ENCODE peak calls at places on chromosomes 1 and 21, in eight cellular contexts. D is endothelial cell; J is tibial nerve; U is cardiac fibroblast; N is activated T-cell treated with anti-CD3 and anti-CD28 coated beads for 24 hours; I is GM12865; A is activated T-helper 1 cell treated with anti-CD3 and anti-CD28 coated beads, Interleukin-2, amount 50 U/mL, for 16 hours; C is mesenteric fat pad. G is an unnamed sample.

GRCh38 chr21:45363921-45364463 is 41.0 kb upstream of the COL18A1 start:
- DNase-seq in D (no peak), J (peak), U (peak), N (peak), I (peak), A (no peak), C (no peak), G (no peak)

GRCh38 chr21:39660191-39660590 is 47.5 kb downstream of the B3GALT5 start:
- DNase-seq in D (no peak), J (no peak), U (no peak), N (no peak), I (no peak), A (no peak), C (no peak), G (no peak)

GRCh38 chr1:203204776-203205175 is 18.3 kb upstream of the CHI3L1 start:
- DNase-seq in D (no peak), J (no peak), U (no peak), N (no peak), I (no peak), A (no peak), C (peak), G (no peak)

GRCh38 chr1:22104865-22105437 is 37.9 kb downstream of the WNT4 start:
- DNase-seq in D (no peak), J (no peak), U (no peak), N (peak), I (peak), A (no peak), C (no peak), G (no peak)

GRCh38 chr1:226444901-226445300 is 37.0 kb upstream of the PARP1 start:
- DNase-seq in D (no peak), J (no peak), U (no peak), N (peak), I (peak), A (peak), C (peak), G (no peak)

GRCh38 chr1:59759156-59759925 is 55.4 kb upstream of the HOOK1 start:
- DNase-seq in D (peak), J (peak), U (peak), N (peak), I (peak), A (peak), C (peak), G (peak)

GRCh38 chr1:183281039-183281438 is 95.0 kb downstream of the LAMC2 start:
- DNase-seq in D (no peak), J (peak), U (peak), N (no peak), I (no peak), A (no peak), C (no peak), G (no peak)

GRCh38 chr1:65832296-65832695 is 39.6 kb downstream of the PDE4B start:
- DNase-seq in D (no peak), J (no peak), U (peak), N (no peak), I (no peak), A (no peak), C (no peak), G (no peak)

GRCh38 chr21:14542638-14543037 is 3.5 kb downstream of the SAMSN1 start:
- DNase-seq in D (no peak), J (no peak), U (no peak), N (no peak), I (no peak), A (no peak), C (no peak), G (no peak)

GRCh38 chr1:208864366-208864965 is 620.3 kb upstream of the PLXNA2 start:
- DNase-seq in D (no peak), J (no peak), U (no peak), N (no peak), I (no peak), A (no peak), C (no peak), G (no peak)

GRCh38 chr1:238681451-238681850 is 704.9 kb upstream of the CHRM3 start:
- DNase-seq in D (no peak), J (no peak), U (peak), N (no peak), I (no peak), A (no peak), C (no peak), G (no peak)

GRCh38 chr21:27062441-27062840 is 95.6 kb upstream of the ADAMTS5 start:
- DNase-seq in D (no peak), J (no peak), U (no peak), N (no peak), I (no peak), A (no peak), C (no peak), G (no peak)

G was measured in GF-D8.